ENCODE peak calls at places on chromosomes 4 and X, in seven cellular contexts. S is CD8-positive, alpha-beta memory T cell; T is fibroblast of lung; P is A549; N is Peyer's patch; D is breast epithelium; K is left ventricle myocardium inferior. E is an unnamed sample.

GRCh38 chrX:104961926-104962325 is 258.6 kb downstream of the TEX13A start:
- DNase-seq in N (no peak), K (no peak), D (no peak), T (no peak), P (no peak), S (no peak), E (no peak)

GRCh38 chr4:37780444-37781133 is 45.9 kb upstream of the PGM2 start:
- DNase-seq in D (no peak), T (peak; percentile 22), S (peak; percentile 22), P (no peak), N (no peak), K (no peak), E (no peak)

GRCh38 chr4:10260777-10261176 is 144.2 kb upstream of the WDR1 start:
- DNase-seq in S (no peak), D (no peak), K (no peak), P (no peak), T (no peak), N (no peak), E (no peak)

GRCh38 chrX:23841847-23842522 is 59.0 kb downstream of the SAT1 start:
- DNase-seq in T (no peak), S (no peak), D (no peak), N (no peak), K (no peak), P (no peak), E (no peak)

GRCh38 chrX:14039344-14039743 is 9.7 kb upstream of the GEMIN8 start:
- DNase-seq in T (peak; percentile 45), K (no peak), S (peak; percentile 38), N (no peak), P (no peak), D (no peak), E (peak; percentile 81)

GRCh38 chrX:133448512-133449076 is 33.3 kb upstream of the GPC4 start:
- DNase-seq in P (no peak), K (no peak), T (no peak), S (no peak), D (no peak), N (no peak), E (peak; percentile 42)

GRCh38 chrX:24131476-24131875 is 18.1 kb upstream of the ZFX start:
- DNase-seq in T (no peak), D (no peak), S (no peak), P (no peak), K (no peak), N (no peak), E (no peak)

GRCh38 chrX:135086197-135086854 is 34.0 kb downstream of the ETDB start:
- DNase-seq in N (no peak), S (peak; percentile 8), K (no peak), T (peak; percentile 70), D (no peak), P (peak; percentile 47), E (peak; percentile 65)

GRCh38 chr4:124713213-124713592 is 671 bp upstream of the ANKRD50 start:
- DNase-seq in D (peak; percentile 50), K (peak; percentile 70), S (no peak), T (peak; percentile 87), P (peak; percentile 63), N (peak; percentile 51), E (peak; percentile 85)

GRCh38 chr4:95465010-95465409 is 83.8 kb downstream of the UNC5C start:
- DNase-seq in D (no peak), N (no peak), K (no peak), S (no peak), T (no peak), P (peak; percentile 16), E (no peak)

GRCh38 chrX:51568586-51568985 is 50.1 kb downstream of the CENPVL3 start:
- DNase-seq in S (no peak), P (no peak), N (no peak), T (peak; percentile 67), K (no peak), D (no peak), E (no peak)

GRCh38 chr4:168139336-168139735 is 47.0 kb downstream of the ANXA10 start:
- DNase-seq in P (no peak), T (peak; percentile 56), S (no peak), N (no peak), K (no peak), D (no peak), E (peak; percentile 34)

GRCh38 chr4:114417214-114417613 is 181.4 kb upstream of the UGT8 start:
- DNase-seq in K (no peak), P (no peak), T (no peak), S (no peak), N (no peak), D (no peak), E (peak; percentile 33)

GRCh38 chr4:153257151-153257620 is 52.9 kb downstream of the TRIM2 start:
- DNase-seq in T (peak; percentile 53), N (no peak), S (no peak), P (no peak), D (no peak), K (no peak), E (no peak)

GRCh38 chrX:96182366-96182765 is 502.3 kb upstream of the DIAPH2 start:
- DNase-seq in S (no peak), P (no peak), T (peak; percentile 75), K (no peak), D (no peak), N (no peak), E (peak; percentile 75)

GRCh38 chr4:130029442-130029841 is 933.5 kb downstream of the C4orf33 start:
- DNase-seq in K (no peak), P (no peak), N (no peak), S (no peak), D (no peak), T (no peak), E (no peak)

GRCh38 chr4:156128616-156129015 is 174.9 kb upstream of the CTSO start:
- DNase-seq in T (no peak), D (no peak), K (no peak), P (no peak), N (no peak), S (no peak), E (no peak)

GRCh38 chr4:168886361-168886760 is 123.7 kb downstream of the CBR4 start:
- DNase-seq in P (no peak), N (no peak), K (no peak), S (no peak), D (no peak), T (peak; percentile 35), E (no peak)

GRCh38 chr4:129179276-129179675 is 83.3 kb downstream of the C4orf33 start:
- DNase-seq in N (no peak), K (no peak), T (no peak), P (no peak), D (no peak), S (no peak), E (no peak)

GRCh38 chr4:73417342-73417741 is 13.3 kb downstream of the ALB start:
- DNase-seq in D (no peak), K (no peak), N (no peak), P (no peak), S (no peak), T (no peak), E (no peak)

GRCh38 chr4:73416423-73417087 is 12.5 kb downstream of the ALB start:
- DNase-seq in N (no peak), P (no peak), S (no peak), T (no peak), D (no peak), K (no peak), E (no peak)

GRCh38 chr4:73414936-73415271 is 10.8 kb downstream of the ALB start:
- DNase-seq in S (no peak), T (no peak), K (no peak), D (no peak), N (no peak), P (no peak), E (no peak)

GRCh38 chr4:73417973-73418372 is 13.9 kb downstream of the ALB start:
- DNase-seq in K (no peak), S (no peak), T (peak; percentile 9), P (no peak), D (no peak), N (no peak), E (no peak)

GRCh38 chr4:73415807-73416238 is 11.7 kb downstream of the ALB start:
- DNase-seq in P (no peak), D (no peak), N (no peak), S (no peak), K (no peak), T (no peak), E (peak; percentile 69)
- H3K4me1 ChIP-seq in P (no peaks in the 10 kb centered on the region), D (no peaks in the 10 kb centered on the region), N (no peaks in the 10 kb centered on the region), S (no peaks in the 10 kb centered on the region), K (no peaks in the 10 kb centered on the region), T (no peaks in the 10 kb centered on the region), E (peaks cover 13% of the 10 kb centered on the region)

DNA sequence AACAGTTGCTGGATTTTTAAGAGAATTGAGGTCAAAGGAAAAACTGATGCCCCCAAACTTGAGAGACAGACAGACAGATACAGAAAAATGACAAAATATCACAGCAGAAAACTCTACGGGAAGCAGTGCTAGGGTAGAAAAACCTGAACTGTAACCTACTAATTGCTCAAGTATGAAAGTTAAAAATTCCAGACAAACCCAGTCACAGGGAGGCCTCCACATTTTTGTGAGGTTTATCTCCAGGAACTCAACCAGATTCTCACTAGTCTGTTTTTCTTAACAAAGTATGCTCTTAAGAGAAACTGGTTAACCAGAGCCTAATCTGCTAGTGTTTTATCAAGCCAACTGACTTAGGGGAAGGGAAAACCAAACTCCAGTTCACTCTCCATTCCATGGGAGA is 19.9 kb upstream of the PPP3CA start:
- DNase-seq in T (peak; percentile 80), D (no peak), S (no peak), K (no peak), P (no peak), N (no peak), E (no peak)
- H3K4me3 ChIP-seq in T (no peak overlapping the region), D (no peak overlapping the region), S (no peak overlapping the region), K (no peak overlapping the region), P (no peak overlapping the region), N (no peak overlapping the region), E (no peak overlapping the region)

GRCh38 chr4:25879091-25879584 is 16.4 kb upstream of the SEL1L3 start:
- DNase-seq in D (no peak), T (no peak), N (no peak), S (no peak), K (no peak), P (no peak), E (no peak)

GRCh38 chr4:25881187-25881586 is 18.4 kb upstream of the SEL1L3 start:
- DNase-seq in D (no peak), K (no peak), T (no peak), S (no peak), P (no peak), N (no peak), E (no peak)

GRCh38 chr4:25879991-25880641 is 17.3 kb upstream of the SEL1L3 start:
- DNase-seq in K (no peak), P (no peak), S (no peak), N (no peak), T (peak; percentile 51), D (no peak), E (no peak)

GRCh38 chr4:25879587-25879986 is 16.8 kb upstream of the SEL1L3 start:
- DNase-seq in D (no peak), N (no peak), K (no peak), P (no peak), T (no peak), S (no peak), E (no peak)

DNA sequence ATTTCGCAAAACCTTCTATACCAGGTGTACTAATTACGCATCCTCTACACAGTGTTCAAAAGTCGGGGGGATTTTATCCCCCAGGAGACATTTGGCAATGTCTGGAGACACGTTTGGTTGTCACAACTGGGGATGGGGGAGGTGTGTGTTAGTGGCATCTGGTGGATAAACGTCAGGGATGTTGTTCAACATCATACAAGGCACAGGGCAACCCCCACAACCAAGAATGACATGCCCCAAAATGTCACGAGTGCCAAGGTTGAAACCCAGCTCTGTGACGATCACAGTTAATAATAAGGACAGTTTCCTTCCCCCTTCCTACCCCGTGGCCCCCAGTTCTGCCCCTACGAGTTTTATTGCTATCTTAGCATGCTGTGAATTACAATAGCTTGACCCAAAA is 15.9 kb upstream of the SEL1L3 start:
- DNase-seq in P (no peak), T (no peak), N (no peak), D (no peak), K (no peak), S (no peak), E (no peak)
- H3K4me1 ChIP-seq in P (no peaks in the 10 kb centered on the region), T (peaks cover under 1% of the 10 kb centered on the region), N (no peaks in the 10 kb centered on the region), D (no peaks in the 10 kb centered on the region), K (no peaks in the 10 kb centered on the region), S (no peaks in the 10 kb centered on the region), E (no peaks in the 10 kb centered on the region)

GRCh38 chr4:7195546-7196282 is 3.4 kb downstream of the SORCS2 start:
- DNase-seq in P (no peak), S (no peak), D (no peak), K (no peak), N (no peak), T (no peak), E (no peak)
- H3K4me3 ChIP-seq in P (no peak overlapping the region), S (no peak overlapping the region), D (no peak overlapping the region), K (no peak overlapping the region), N (no peak overlapping the region), T (no peak overlapping the region), E (no peak overlapping the region)